ENCODE peak calls at places on chromosomes 2 and 18, in ten cellular contexts. Q, I, C, J, W, M, H, G, K and O are unnamed samples.

GRCh38 chr2:38697116-38697840 is 31.4 kb downstream of the GALM start:
- DNase-seq in I (no peak), K (no peak), J (no peak), Q (no peak), C (no peak), M (no peak), G (peak; percentile 20), W (peak; percentile 36), H (peak; percentile 44), O (no peak)

GRCh38 chr18:45920367-45920766 is 46.8 kb downstream of the EPG5 start:
- DNase-seq in K (peak; percentile 83), W (peak; percentile 82), M (no peak), I (no peak), Q (peak; percentile 72), H (peak; percentile 81), G (peak; percentile 19), C (no peak), J (peak; percentile 68), O (no peak)

GRCh38 chr2:120225549-120226065 is 2.4 kb upstream of the TMEM185B start:
- DNase-seq in I (no peak), W (no peak), J (no peak), K (peak; percentile 73), H (no peak), G (no peak), Q (no peak), C (no peak), M (no peak), O (no peak)

GRCh38 chr2:147156970-147157369 is 687.9 kb upstream of the ACVR2A start:
- DNase-seq in H (no peak), J (no peak), M (no peak), I (no peak), W (no peak), Q (no peak), G (no peak), C (no peak), K (no peak), O (no peak)

GRCh38 chr18:22741318-22741717 is 191.8 kb upstream of the RBBP8 start:
- DNase-seq in I (no peak), J (no peak), Q (no peak), K (no peak), C (no peak), M (no peak), W (no peak), G (no peak), H (no peak), O (no peak)

GRCh38 chr2:46268196-46268595 is 29.0 kb upstream of the EPAS1 start:
- DNase-seq in H (no peak), C (no peak), Q (peak; percentile 68), J (no peak), I (no peak), W (no peak), K (no peak), G (peak; percentile 12), M (no peak), O (peak; percentile 39)

GRCh38 chr2:100278501-100278900 is 43.8 kb downstream of the LONRF2 start:
- DNase-seq in K (no peak), Q (no peak), I (no peak), M (no peak), W (no peak), H (no peak), G (no peak), J (no peak), C (no peak), O (no peak)

GRCh38 chr2:135612319-135612718 is 81.0 kb downstream of the R3HDM1 start:
- DNase-seq in H (no peak), W (no peak), J (no peak), G (no peak), M (no peak), I (no peak), Q (no peak), K (no peak), C (no peak), O (no peak)

GRCh38 chr2:64987001-64987962 is 1.9 kb upstream of the SLC1A4 start:
- DNase-seq in C (no peak), K (no peak), W (no peak), Q (peak; percentile 39), J (no peak), G (no peak), M (peak; percentile 75), H (no peak), I (no peak), O (no peak)

GRCh38 chr18:55731594-55732042 is 143.6 kb upstream of the TCF4 start:
- DNase-seq in I (no peak), H (no peak), M (no peak), Q (no peak), J (no peak), G (no peak), K (no peak), W (no peak), C (no peak), O (no peak)

GRCh38 chr18:55268629-55269275 is 309.5 kb upstream of the CCDC68 start:
- DNase-seq in Q (no peak), I (no peak), G (peak; percentile 42), J (no peak), C (no peak), H (no peak), W (no peak), K (no peak), M (no peak), O (no peak)

GRCh38 chr2:111702119-111702808 is 181.7 kb downstream of the ANAPC1 start:
- DNase-seq in Q (peak; percentile 52), H (no peak), G (peak; percentile 72), K (no peak), C (peak; percentile 56), M (peak; percentile 74), W (no peak), J (peak; percentile 52), I (peak; percentile 86), O (no peak)

GRCh38 chr18:48442761-48443160 is 33.6 kb upstream of the ZBTB7C start:
- DNase-seq in W (no peak), M (no peak), G (no peak), C (no peak), Q (no peak), H (no peak), I (no peak), J (no peak), K (no peak), O (no peak)

GRCh38 chr2:64978514-64979268 is 10.5 kb upstream of the SLC1A4 start:
- DNase-seq in M (no peak), W (no peak), K (no peak), G (no peak), J (no peak), C (peak; percentile 6), I (peak; percentile 50), Q (peak; percentile 30), H (no peak), O (no peak)

GRCh38 chr2:220574038-220574437 is 946.6 kb downstream of the SLC4A3 start:
- DNase-seq in W (no peak), H (no peak), M (no peak), G (no peak), Q (no peak), K (no peak), C (no peak), J (no peak), I (no peak), O (no peak)
- H3K27ac ChIP-seq in W (no peak overlapping the region), H (no peak overlapping the region), M (no peak overlapping the region), G (no peak overlapping the region), Q (no peak overlapping the region), K (no peak overlapping the region), C (no peak overlapping the region), J (no peak overlapping the region), I (no peak overlapping the region), O (no peak overlapping the region)

DNA sequence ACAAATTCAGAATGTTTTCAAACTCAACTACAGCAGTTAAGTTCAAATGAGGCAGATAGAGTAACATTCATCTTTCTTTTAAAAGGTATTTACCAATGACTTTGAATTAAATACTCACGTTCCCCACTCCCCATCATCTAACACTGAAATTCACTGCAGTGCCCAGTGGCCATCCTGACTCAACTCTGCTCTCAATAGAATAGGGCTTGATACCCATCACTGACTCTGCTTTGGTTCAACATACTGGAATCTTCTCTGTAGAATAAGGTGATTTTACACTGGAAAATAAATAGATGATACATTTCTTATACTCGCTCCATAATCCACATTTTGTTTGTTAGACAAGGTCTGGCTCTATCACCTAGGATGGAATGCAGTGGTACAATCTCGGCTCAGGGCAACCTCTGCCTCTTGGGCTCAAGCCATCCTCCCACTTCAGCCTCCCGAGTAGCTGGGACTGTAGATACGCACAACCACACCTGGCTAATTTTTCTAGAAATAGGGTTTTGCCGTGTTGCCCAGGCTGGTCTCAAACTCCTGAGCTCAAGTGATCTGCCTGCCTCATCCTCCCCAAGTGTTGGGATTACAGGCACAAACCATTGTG is 66.4 kb downstream of the PRPF40A start:
- DNase-seq in K (no peak), Q (no peak), J (no peak), W (no peak), H (no peak), G (no peak), C (no peak), I (no peak), M (no peak), O (no peak)
- TF ChIP-seq POLR2AphosphoS5 in K (no peak), Q (no peak), J (no peak), W (no peak), H (no peak), G (peak; percentile 39), C (no peak), I (no peak), M (no peak), O (peak; percentile 9)

DNA sequence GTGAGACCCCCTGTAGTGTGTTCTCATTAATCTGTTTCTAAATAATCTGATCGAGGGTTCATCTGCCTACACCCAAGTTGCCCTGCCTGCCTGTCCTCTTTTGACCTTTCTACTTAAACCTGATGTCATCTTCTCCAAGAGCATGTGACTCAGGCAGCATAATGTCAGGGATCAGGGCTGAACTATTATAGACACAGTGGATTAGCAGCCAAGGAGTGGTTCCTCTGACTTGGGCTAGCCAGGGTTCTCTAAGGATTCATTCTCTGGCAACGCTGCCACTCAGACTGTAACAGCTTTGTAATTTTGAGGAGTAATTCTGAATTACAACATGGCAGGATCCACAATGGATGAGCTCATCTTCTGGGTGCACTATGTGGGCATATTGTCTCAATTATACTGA is 124.0 kb downstream of the MDH1 start:
- DNase-seq in M (no peak), Q (no peak), H (no peak), G (no peak), J (no peak), C (no peak), K (no peak), I (no peak), W (no peak), O (no peak)
- H3K27ac ChIP-seq in M (no peak overlapping the region), Q (no peak overlapping the region), H (no peak overlapping the region), G (no peak overlapping the region), J (no peak overlapping the region), C (no peak overlapping the region), K (no peak overlapping the region), I (no peak overlapping the region), W (no peak overlapping the region), O (no peak overlapping the region)

DNA sequence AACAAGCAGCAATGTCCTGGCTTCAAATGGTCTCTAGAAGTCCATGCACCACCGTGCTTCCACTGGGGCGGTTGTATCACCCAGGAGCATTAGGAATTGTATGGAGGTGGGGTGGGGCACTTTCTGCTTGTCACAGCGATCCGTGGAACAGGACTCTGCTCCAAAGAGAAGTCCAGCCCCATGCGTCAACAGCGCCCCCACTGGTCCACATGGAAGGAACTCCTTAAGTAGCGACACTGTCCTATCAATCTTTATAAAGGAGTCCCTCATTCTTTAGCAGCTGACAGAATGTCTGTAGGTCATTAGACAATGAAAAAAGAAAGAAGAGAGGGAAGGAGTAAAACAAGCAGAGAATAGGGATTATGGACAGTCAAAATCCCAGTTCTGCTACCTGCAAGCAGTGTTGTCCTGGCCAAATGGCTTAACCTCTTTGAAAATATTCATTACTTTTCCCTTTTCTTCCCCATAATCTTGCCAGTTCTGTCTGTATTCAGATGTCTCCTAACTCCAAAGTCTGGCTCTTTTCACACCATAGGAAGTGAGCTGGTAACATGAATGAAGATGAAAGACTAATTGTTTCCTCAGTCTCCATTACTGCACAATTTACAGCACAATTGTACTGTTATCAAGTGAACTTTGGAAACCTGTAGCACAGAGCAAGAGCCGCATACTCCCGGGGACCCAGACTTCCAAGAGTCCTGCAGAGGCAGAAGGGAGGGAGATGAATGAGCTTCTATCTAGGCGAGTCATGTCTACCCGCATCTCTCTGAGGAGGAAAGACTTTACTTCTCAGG is 9.9 kb downstream of the NFE2L2 start:
- DNase-seq in W (no peak), I (peak; percentile 93), G (no peak), Q (peak; percentile 64), H (no peak), C (peak; percentile 60), M (peak; percentile 76), J (peak; percentile 24), K (no peak), O (no peak)
- TF ChIP-seq POLR2AphosphoS5 in W (no peak), I (no peak), G (no peak), Q (no peak), H (no peak), C (peak; percentile 9), M (no peak), J (no peak), K (no peak), O (no peak)